ENCODE peak calls at places on chromosomes 4 and X, in six cellular contexts. O is left lung, L is ascending aorta, V is AG04450, G is OCI-LY7, T is adrenal gland. Y is an unnamed sample.
A peak's percentile ranks its signal among the peaks of the same experiment; 100 is the strongest.

GRCh38 chrX:134634691-134635090 is 23.6 kb downstream of the PLAC1 start:
- DNase-seq in V (no peak), L (no peak), G (no peak), T (no peak), O (no peak), Y (no peak)

GRCh38 chr4:20271954-20272353 is 20.2 kb downstream of the SLIT2 start:
- DNase-seq in V (no peak), T (no peak), O (no peak), G (no peak), L (no peak), Y (no peak)

GRCh38 chr4:165234766-165235165 is 27.4 kb downstream of the KLHL2 start:
- DNase-seq in O (no peak), L (no peak), G (no peak), T (no peak), V (no peak), Y (no peak)

GRCh38 chr4:160319221-160319867 is 1216.5 kb downstream of the RAPGEF2 start:
- DNase-seq in T (no peak), G (no peak), V (no peak), O (no peak), L (no peak), Y (no peak)

GRCh38 chrX:129622757-129623301 is 31.9 kb downstream of the APLN start:
- DNase-seq in G (no peak), L (no peak), T (no peak), O (no peak), V (no peak), Y (no peak)

GRCh38 chrX:149505671-149506070 is 565 bp upstream of the IDS start:
- DNase-seq in V (no peak), G (no peak), O (no peak), L (no peak), T (no peak), Y (no peak)

GRCh38 chr4:30350288-30350687 is 369.9 kb upstream of the PCDH7 start:
- DNase-seq in L (no peak), T (no peak), G (no peak), V (no peak), O (no peak), Y (no peak)

GRCh38 chr4:17276821-17277220 is 235.1 kb downstream of the QDPR start:
- DNase-seq in O (no peak), V (no peak), G (no peak), T (no peak), L (no peak), Y (no peak)

GRCh38 chrX:45755719-45756118 is 555.0 kb upstream of the DIPK2B start:
- DNase-seq in V (no peak), T (no peak), L (no peak), O (no peak), G (no peak), Y (no peak)

GRCh38 chr4:109472343-109472761 is 38.7 kb downstream of the SEC24B start:
- DNase-seq in O (no peak), G (no peak), V (peak; percentile 30), T (no peak), L (no peak), Y (no peak)

GRCh38 chr4:90926957-90927356 is 799.8 kb downstream of the CCSER1 start:
- DNase-seq in V (no peak), G (no peak), O (no peak), T (no peak), L (no peak), Y (no peak)

GRCh38 chr4:138078751-138079150 is 163.4 kb downstream of the SLC7A11 start:
- DNase-seq in T (no peak), L (no peak), G (no peak), V (no peak), O (no peak), Y (no peak)

DNA sequence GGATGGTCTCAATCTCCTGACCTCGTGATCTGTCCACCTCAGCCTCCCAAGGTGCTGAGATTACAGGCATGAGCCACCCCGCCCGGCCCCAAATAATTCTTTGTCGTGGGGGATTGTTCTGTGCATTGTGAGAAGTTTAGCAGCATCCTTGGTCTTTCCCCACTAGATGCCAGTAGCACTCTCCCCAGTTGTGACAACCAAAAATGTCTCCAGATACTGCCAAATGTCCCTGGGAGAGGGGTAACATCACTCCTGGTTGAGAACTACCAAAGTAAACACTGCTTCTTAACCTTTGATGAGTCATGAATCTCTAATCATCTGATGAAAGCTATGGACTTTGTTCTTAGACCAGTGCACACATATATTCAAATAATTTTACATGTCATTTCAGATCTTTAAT is 90.7 kb upstream of the BRS3 start:
- DNase-seq in V (no peak), T (no peak), G (no peak), L (no peak), O (no peak), Y (no peak)
- TF ChIP-seq CTCF in V (no peak), T (no peak), G (no peak), L (no peak), O (no peak), Y (no peak)

GRCh38 chrX:120768254-120768653 is 107.4 kb downstream of the CT47B1 start:
- DNase-seq in L (no peak), G (no peak), O (no peak), T (no peak), V (no peak), Y (no peak)
- H3K27ac ChIP-seq in L (no peak overlapping the region), G (no peak overlapping the region), O (no peak overlapping the region), T (no peak overlapping the region), V (no peak overlapping the region), Y (no peak overlapping the region)

GRCh38 chr4:71006203-71006907 is 12.9 kb downstream of the DCK start:
- DNase-seq in V (no peak), G (peak; percentile 69), T (no peak), L (no peak), O (no peak), Y (no peak)

GRCh38 chr4:71011451-71011850 is 18.0 kb downstream of the DCK start:
- DNase-seq in G (no peak), T (no peak), L (no peak), O (no peak), V (no peak), Y (no peak)

GRCh38 chr4:71004281-71004851 is 10.9 kb downstream of the DCK start:
- DNase-seq in V (no peak), G (peak; percentile 71), O (no peak), L (no peak), T (no peak), Y (no peak)

GRCh38 chr4:71009091-71009490 is 15.6 kb downstream of the DCK start:
- DNase-seq in V (no peak), T (no peak), O (no peak), L (no peak), G (no peak), Y (no peak)

GRCh38 chr4:71009796-71010588 is 16.5 kb downstream of the DCK start:
- DNase-seq in T (no peak), V (no peak), O (no peak), G (peak; percentile 66), L (no peak), Y (no peak)
- TF ChIP-seq CTCF in T (peak; percentile 44), V (peak; percentile 68), O (peak; percentile 61), G (peak; percentile 96), L (peak; percentile 50), Y (peak; percentile 32)

DNA sequence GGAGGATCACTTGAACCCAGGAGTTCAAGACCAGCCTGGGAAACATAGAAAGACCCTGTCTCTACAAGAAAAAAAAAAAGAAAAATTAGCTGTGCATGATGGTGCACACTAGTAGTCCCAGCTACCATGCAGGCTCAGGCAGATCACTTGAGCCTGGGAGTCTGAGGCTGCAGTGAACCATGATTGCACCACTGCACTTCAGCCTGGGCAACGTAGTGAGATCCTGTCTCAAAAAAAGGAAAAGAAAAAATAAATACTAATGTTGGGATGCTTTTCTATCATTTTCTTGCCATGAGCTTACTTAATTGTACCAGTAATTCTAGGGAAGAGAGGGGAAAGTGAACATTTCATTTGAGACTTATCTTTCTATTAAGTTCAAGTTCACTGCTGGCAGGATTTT is 19.8 kb downstream of the DCUN1D4 start:
- DNase-seq in L (no peak), O (no peak), G (no peak), V (no peak), T (no peak), Y (no peak)
- H3K27ac ChIP-seq in L (no peak overlapping the region), O (no peak overlapping the region), G (no peak overlapping the region), V (no peak overlapping the region), T (no peak overlapping the region), Y (no peak overlapping the region)

DNA sequence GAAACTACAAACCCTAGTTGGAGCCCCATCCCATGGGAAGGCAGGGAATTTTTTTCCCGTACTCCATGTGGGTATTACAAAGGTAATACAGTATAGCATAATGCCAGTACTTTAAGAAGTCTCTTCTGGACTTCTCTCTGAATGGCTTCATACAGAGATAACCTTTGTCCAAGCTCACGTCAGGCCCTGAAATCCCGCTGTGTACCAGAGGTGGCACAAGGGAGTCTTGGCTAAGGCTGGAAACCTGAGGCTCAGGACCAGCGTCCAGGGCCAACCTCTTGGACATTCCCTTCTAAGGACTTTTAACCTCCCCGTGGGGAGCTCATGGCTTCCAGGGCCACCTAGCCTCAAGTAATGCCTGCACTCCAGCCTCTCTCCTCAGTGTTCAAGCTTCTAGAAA is 338.9 kb upstream of the FAM241A start:
- DNase-seq in G (no peak), V (no peak), O (no peak), L (no peak), T (no peak), Y (no peak)
- TF ChIP-seq CTCF in G (no peak), V (no peak), O (no peak), L (no peak), T (no peak), Y (no peak)

GRCh38 chr4:184473515-184474260 is 662 bp downstream of the IRF2 start:
- DNase-seq in L (no peak), T (peak; percentile 72), V (no peak), G (peak; percentile 71), O (peak; percentile 89), Y (no peak)

GRCh38 chr4:184474261-184475095 is at the start of gene IRF2:
- DNase-seq in L (peak; percentile 87), O (peak; percentile 98), T (peak; percentile 99), V (peak; percentile 96), G (peak; percentile 97), Y (peak; percentile 83)

GRCh38 chr4:184473265-184473514 is 1.2 kb downstream of the IRF2 start:
- DNase-seq in T (no peak), L (no peak), V (no peak), G (no peak), O (no peak), Y (no peak)

GRCh38 chr4:184471872-184472539 is 2.3 kb downstream of the IRF2 start:
- DNase-seq in O (no peak), G (peak; percentile 84), V (no peak), T (no peak), L (no peak), Y (no peak)

DNA sequence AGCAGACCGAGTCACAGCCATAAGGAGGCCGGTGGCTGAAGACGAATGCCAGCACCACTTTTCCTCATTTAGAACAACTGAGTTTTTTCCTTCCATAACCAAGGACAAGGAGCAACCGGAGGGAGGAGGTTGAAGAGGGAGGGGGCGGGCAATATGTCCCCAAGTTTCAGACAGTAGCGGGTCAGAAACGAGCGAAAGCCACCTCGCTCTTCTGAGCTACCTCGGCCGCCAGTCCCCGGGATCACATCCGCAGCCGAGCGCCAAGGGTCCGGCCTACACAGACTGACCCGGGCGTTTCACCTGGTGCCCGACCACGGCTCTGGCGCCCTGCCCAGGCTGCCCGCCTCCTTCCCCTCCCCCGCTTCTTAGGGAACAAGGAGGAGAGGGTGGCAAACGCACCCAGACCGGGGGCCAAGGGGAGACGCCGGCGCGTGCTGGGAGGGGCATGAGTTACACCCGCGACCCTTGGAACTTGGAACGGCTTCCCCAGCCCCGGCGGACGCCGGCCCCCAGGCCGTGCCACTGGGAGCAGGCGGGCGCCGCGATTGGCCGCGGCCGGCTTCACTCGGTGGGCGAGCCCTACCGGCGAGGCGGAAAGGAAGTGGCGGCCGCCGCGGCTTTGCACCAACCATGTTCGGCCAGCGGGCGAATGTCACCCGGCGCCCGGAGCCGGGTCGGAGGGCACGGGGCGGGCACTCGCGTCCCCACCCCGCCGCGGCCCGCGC is 1.6 kb downstream of the IRF2 start:
- DNase-seq in L (peak; percentile 42), O (peak; percentile 96), V (no peak), G (peak; percentile 81), T (peak; percentile 89), Y (peak; percentile 30)
- H3K27ac ChIP-seq in L (peak overlapping the region; percentile 96), O (peak overlapping the region; percentile 95), V (peak overlapping the region; percentile 61), G (peak overlapping the region; percentile 70), T (peak overlapping the region; percentile 95), Y (peak overlapping the region; percentile 97)